ENCODE peak calls at places on chromosomes 3 and 15, in seven cellular contexts. H is DMS153; X is stimulated activated naive B cell treated with anti-CD40 and anti-IgM and Interleukin-4, amounts not matched to agents 10 μg/mL and 1 μg/mL and 100 μg/mL, for 72 hours; A is breast epithelium; C is SJSA1; W is fibroblast of pulmonary artery; M is PC-3. R is an unnamed sample.

GRCh38 chr15:89475688-89476087 is 20.7 kb downstream of the RHCG start:
- DNase-seq in H (no peak), X (no peak), A (no peak), C (no peak), W (no peak), M (peak), R (no peak)

GRCh38 chr3:102936511-102936910 is 501.7 kb downstream of the ZPLD1 start:
- DNase-seq in H (no peak), X (no peak), A (no peak), C (no peak), W (no peak), M (no peak), R (no peak)

GRCh38 chr3:61666615-61667320 is 105.4 kb downstream of the PTPRG start:
- DNase-seq in H (no peak), X (no peak), A (no peak), C (no peak), W (no peak), M (no peak), R (no peak)

GRCh38 chr3:113685956-113686721 is 10.3 kb downstream of the USF3 start:
- DNase-seq in H (no peak), X (no peak), A (no peak), C (no peak), W (peak), M (no peak), R (no peak)

GRCh38 chr3:185744997-185745843 is 79.6 kb downstream of the IGF2BP2 start:
- DNase-seq in H (peak), X (no peak), A (no peak), C (peak), W (peak), M (peak), R (no peak)

GRCh38 chr3:36868614-36869436 is 76.0 kb downstream of the TRANK1 start:
- DNase-seq in H (no peak), X (peak), A (no peak), C (no peak), W (peak), M (peak), R (peak)

GRCh38 chr3:129654126-129654525 is 47.6 kb upstream of the PLXND1 start:
- DNase-seq in H (no peak), X (no peak), A (no peak), C (no peak), W (peak), M (no peak), R (no peak)

GRCh38 chr3:20974389-20974788 is 776.6 kb downstream of the ZNF385D start:
- DNase-seq in H (no peak), X (no peak), A (no peak), C (no peak), W (no peak), M (no peak), R (no peak)

GRCh38 chr15:86001200-86001599 is 78.5 kb upstream of the AGBL1 start:
- DNase-seq in H (no peak), X (no peak), A (no peak), C (no peak), W (no peak), M (no peak), R (no peak)

GRCh38 chr15:46892621-46893160 is 824.6 kb upstream of the SEMA6D start:
- DNase-seq in H (no peak), X (no peak), A (no peak), C (no peak), W (no peak), M (peak), R (no peak)

GRCh38 chr3:99678023-99678422 is 39.6 kb downstream of the COL8A1 start:
- DNase-seq in H (no peak), X (no peak), A (peak), C (no peak), W (peak), M (peak), R (no peak)

GRCh38 chr15:98712845-98713584 is 64.7 kb downstream of the IGF1R start:
- DNase-seq in H (no peak), X (no peak), A (no peak), C (no peak), W (no peak), M (no peak), R (no peak)

GRCh38 chr3:128800241-128801187 is 74.5 kb downstream of the RAB7A start:
- DNase-seq in H (no peak), X (peak), A (no peak), C (no peak), W (no peak), M (no peak), R (no peak)

GRCh38 chr3:58051196-58051595 is 43.0 kb downstream of the FLNB start:
- DNase-seq in H (no peak), X (no peak), A (peak), C (peak), W (peak), M (peak), R (no peak)

GRCh38 chr3:9770276-9770812 is 597 bp upstream of the CAMK1 start:
- DNase-seq in H (no peak), X (no peak), A (peak), C (no peak), W (peak), M (no peak), R (peak)

GRCh38 chr15:78492841-78493240 is 14.5 kb upstream of the HYKK start:
- DNase-seq in H (no peak), X (no peak), A (no peak), C (no peak), W (peak), M (no peak), R (no peak)

GRCh38 chr3:100072328-100073048 is 41.8 kb downstream of the FILIP1L start:
- DNase-seq in H (no peak), X (no peak), A (no peak), C (no peak), W (no peak), M (peak), R (no peak)

GRCh38 chr15:99433757-99434211 is 132.0 kb upstream of the MEF2A start:
- DNase-seq in H (no peak), X (no peak), A (no peak), C (no peak), W (no peak), M (no peak), R (no peak)

GRCh38 chr3:43455233-43455632 is 166.6 kb downstream of the ANO10 start:
- DNase-seq in H (no peak), X (no peak), A (no peak), C (no peak), W (peak), M (peak), R (no peak)

GRCh38 chr3:38117748-38118420 is 19.0 kb downstream of the ACAA1 start:
- DNase-seq in H (no peak), X (peak), A (peak), C (peak), W (peak), M (peak), R (no peak)

GRCh38 chr3:181279239-181279565 is 289.7 kb upstream of the DNAJC19 start:
- DNase-seq in H (no peak), X (no peak), A (no peak), C (no peak), W (no peak), M (no peak), R (no peak)

GRCh38 chr3:23654571-23654970 is 151.2 kb upstream of the UBE2E1 start:
- DNase-seq in H (no peak), X (no peak), A (no peak), C (no peak), W (no peak), M (no peak), R (no peak)

GRCh38 chr3:64290161-64290560 is 64.9 kb upstream of the PRICKLE2 start:
- DNase-seq in H (no peak), X (no peak), A (no peak), C (no peak), W (no peak), M (peak), R (no peak)

GRCh38 chr3:71389911-71390573 is 193.5 kb downstream of the FOXP1 start:
- DNase-seq in H (peak), X (no peak), A (peak), C (no peak), W (peak), M (peak), R (peak)

GRCh38 chr15:86300371-86301106 is 220.9 kb downstream of the AGBL1 start:
- DNase-seq in H (no peak), X (no peak), A (no peak), C (no peak), W (no peak), M (peak), R (no peak)

GRCh38 chr3:119893769-119894168 is 111.9 kb downstream of the NR1I2 start:
- DNase-seq in H (no peak), X (no peak), A (no peak), C (no peak), W (no peak), M (no peak), R (no peak)

GRCh38 chr3:11247362-11247761 is 24.8 kb upstream of the ATG7 start:
- DNase-seq in H (no peak), X (no peak), A (no peak), C (no peak), W (no peak), M (no peak), R (no peak)